ENCODE peak calls at places on chromosomes 13 and 19, in five cellular contexts. G, B, P, E and Y are unnamed samples.

GRCh38 chr19:17968376-17968775 is 1.5 kb downstream of the KCNN1 start:
- DNase-seq in G (no peak), B (no peak), P (no peak), E (no peak), Y (no peak)

GRCh38 chr19:4233282-4233853 is 4.0 kb downstream of the EBI3 start:
- DNase-seq in G (peak), B (peak), P (peak), E (peak), Y (no peak)

GRCh38 chr13:83085186-83085900 is 796.9 kb downstream of the SLITRK1 start:
- DNase-seq in G (no peak), B (no peak), P (no peak), E (no peak), Y (no peak)

GRCh38 chr19:18436651-18437478 is 1.1 kb downstream of the ISYNA1 start:
- DNase-seq in G (peak), B (no peak), P (peak), E (peak), Y (no peak)

GRCh38 chr19:45442927-45443461 is 19.3 kb upstream of the ERCC1 start:
- DNase-seq in G (no peak), B (no peak), P (peak), E (peak), Y (no peak)

GRCh38 chr19:34480971-34481821 is at the start of gene WTIP:
- DNase-seq in G (no peak), B (no peak), P (peak), E (peak), Y (no peak)

GRCh38 chr19:10872551-10873107 is 1.3 kb downstream of the CARM1 start:
- DNase-seq in G (peak), B (peak), P (no peak), E (no peak), Y (no peak)

GRCh38 chr13:85347251-85347650 is 452.0 kb downstream of the SLITRK6 start:
- DNase-seq in G (no peak), B (no peak), P (no peak), E (no peak), Y (no peak)

GRCh38 chr13:103140001-103140671 is 73.9 kb upstream of the SLC10A2 start:
- DNase-seq in G (no peak), B (no peak), P (no peak), E (no peak), Y (no peak)

GRCh38 chr13:44244288-44244687 is 129.3 kb upstream of the SERP2 start:
- DNase-seq in G (no peak), B (no peak), P (no peak), E (no peak), Y (no peak)

GRCh38 chr13:33112745-33113144 is 96.5 kb downstream of the KL start:
- DNase-seq in G (no peak), B (no peak), P (no peak), E (peak), Y (no peak)

GRCh38 chr19:49881672-49882394 is 4.3 kb downstream of the TBC1D17 start:
- DNase-seq in G (no peak), B (no peak), P (no peak), E (no peak), Y (no peak)

GRCh38 chr19:14563989-14564650 is 7.7 kb downstream of the NDUFB7 start:
- DNase-seq in G (no peak), B (peak), P (peak), E (peak), Y (no peak)

GRCh38 chr19:39426170-39426569 is 9.6 kb downstream of the RPS16 start:
- DNase-seq in G (no peak), B (no peak), P (no peak), E (no peak), Y (no peak)